ENCODE peak calls at places on chromosomes 7 and 10, in six cellular contexts. D is neuronal stem cell; C is CD8-positive, alpha-beta memory T cell; Z is hepatocyte; J is CD8-positive, alpha-beta T cell; Q is tibial nerve. X is an unnamed sample.
A peak's percentile ranks its signal among the peaks of the same experiment; 100 is the strongest.

GRCh38 chr10:48466611-48467240 is 138.1 kb downstream of the ARHGAP22 start:
- DNase-seq in Z (no peak), J (no peak), D (no peak), C (no peak), Q (no peak), X (peak; percentile 44)

GRCh38 chr10:129993621-129994020 is 29.5 kb upstream of the EBF3 start:
- DNase-seq in Z (no peak), D (no peak), Q (no peak), C (no peak), J (no peak), X (no peak)

GRCh38 chr7:91876391-91877133 is 3.9 kb downstream of the MTERF1 start:
- DNase-seq in Q (no peak), C (no peak), D (no peak), Z (no peak), J (no peak), X (no peak)

GRCh38 chr7:141702892-141703291 is 926 bp upstream of the DENND11 start:
- DNase-seq in Q (no peak), J (no peak), Z (no peak), C (no peak), D (no peak), X (no peak)

GRCh38 chr7:133009853-133010252 is 72.0 kb downstream of the CHCHD3 start:
- DNase-seq in Q (no peak), J (no peak), Z (no peak), C (no peak), D (no peak), X (no peak)

GRCh38 chr10:49055231-49055850 is 60.0 kb downstream of the VSTM4 start:
- DNase-seq in D (no peak), C (no peak), Q (no peak), J (no peak), Z (peak; percentile 22), X (no peak)

GRCh38 chr10:48526371-48526821 is 78.5 kb downstream of the ARHGAP22 start:
- DNase-seq in J (no peak), Q (no peak), D (peak; percentile 36), Z (peak; percentile 31), C (no peak), X (peak; percentile 37)

GRCh38 chr7:135204271-135204872 is 7.0 kb downstream of the WDR91 start:
- DNase-seq in Z (no peak), Q (no peak), J (no peak), D (no peak), C (no peak), X (no peak)

GRCh38 chr7:1555046-1555812 is 776 bp downstream of the TMEM184A start:
- DNase-seq in Z (peak; percentile 93), C (no peak), Q (no peak), D (no peak), J (no peak), X (no peak)

GRCh38 chr7:32941996-32942782 is 15.1 kb upstream of the FKBP9 start:
- DNase-seq in Q (peak; percentile 46), Z (peak; percentile 68), C (peak; percentile 30), D (peak; percentile 36), J (peak; percentile 47), X (peak; percentile 84)

GRCh38 chr10:44776181-44776580 is 135.0 kb upstream of the TMEM72 start:
- DNase-seq in Z (no peak), J (no peak), Q (no peak), D (no peak), C (no peak), X (no peak)

GRCh38 chr10:69377936-69378335 is 38.8 kb downstream of the TACR2 start:
- DNase-seq in Q (no peak), C (no peak), Z (no peak), D (no peak), J (no peak), X (no peak)

GRCh38 chr7:38306136-38306535 is 32.7 kb upstream of the TARP start:
- DNase-seq in C (no peak), J (no peak), D (no peak), Z (no peak), Q (no peak), X (no peak)

GRCh38 chr7:112495820-112496462 is 15.2 kb downstream of the LSMEM1 start:
- DNase-seq in D (peak; percentile 31), C (no peak), J (peak; percentile 29), Q (peak; percentile 68), Z (peak; percentile 59), X (no peak)

GRCh38 chr10:30863516-30864210 is 168.0 kb downstream of the ZNF438 start:
- DNase-seq in C (no peak), Z (no peak), D (no peak), Q (no peak), J (no peak), X (no peak)

GRCh38 chr10:31864834-31865518 is 63.7 kb downstream of the ARHGAP12 start:
- DNase-seq in Q (no peak), Z (no peak), J (no peak), C (no peak), D (no peak), X (no peak)

GRCh38 chr7:135189221-135189662 is 18.7 kb upstream of the CYREN start:
- DNase-seq in D (no peak), Q (no peak), J (no peak), C (no peak), Z (no peak), X (no peak)

GRCh38 chr7:100888988-100889760 is at the start of gene UFSP1:
- DNase-seq in J (no peak), Z (no peak), D (no peak), Q (no peak), C (no peak), X (no peak)

GRCh38 chr7:100891555-100891954 is 2.0 kb upstream of the UFSP1 start:
- DNase-seq in Z (no peak), Q (no peak), J (no peak), D (no peak), C (no peak), X (no peak)

GRCh38 chr7:100888529-100888987 is 957 bp downstream of the UFSP1 start:
- DNase-seq in D (no peak), J (no peak), Z (no peak), Q (no peak), C (no peak), X (no peak)

GRCh38 chr7:100890640-100891521 is 1.4 kb upstream of the UFSP1 start:
- DNase-seq in C (no peak), J (no peak), D (no peak), Z (no peak), Q (no peak), X (no peak)

DNA sequence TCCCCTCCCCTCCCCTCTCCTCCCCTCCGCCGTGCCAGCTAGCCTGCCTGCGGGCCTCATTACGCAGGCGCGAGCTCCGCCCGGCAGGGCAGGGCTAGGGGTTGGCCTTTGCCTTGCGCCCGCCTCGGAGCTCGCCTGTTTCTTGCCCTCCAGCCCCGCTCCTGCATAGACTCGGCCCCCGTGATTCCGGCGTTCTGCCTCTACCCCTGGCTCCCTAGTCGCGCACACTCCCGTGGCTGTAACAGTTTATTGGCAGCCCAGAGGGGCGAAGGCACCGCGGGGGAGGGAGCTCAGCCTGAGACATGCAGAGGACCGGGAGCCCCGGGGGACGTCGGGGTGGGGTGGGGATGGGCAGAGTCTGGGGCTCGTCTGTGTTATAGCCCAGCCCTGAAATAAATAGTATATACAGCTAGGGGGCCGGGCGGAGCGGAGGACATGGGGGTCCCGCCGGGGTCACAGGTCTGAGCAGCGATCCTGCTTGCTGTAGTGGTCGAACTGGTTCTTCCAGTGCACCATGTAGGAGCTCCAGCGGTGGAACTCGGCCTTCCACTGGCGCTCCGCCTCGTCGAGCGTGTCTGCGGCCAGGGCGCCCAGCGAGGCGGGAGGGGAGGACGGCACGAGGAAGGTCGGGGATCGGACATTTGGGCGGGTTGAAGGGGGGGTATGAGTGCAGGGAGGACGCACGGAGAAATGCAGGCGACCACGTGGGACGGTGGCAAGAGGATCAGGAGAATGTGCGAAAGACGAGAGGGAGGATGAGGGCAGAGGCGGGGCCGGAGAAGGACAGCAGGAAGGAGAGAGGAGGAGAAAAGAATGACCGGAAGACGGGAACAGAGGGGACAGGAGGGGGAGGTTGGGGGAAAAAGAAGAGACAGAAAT is 485 bp upstream of the UFSP1 start:
- DNase-seq in Z (peak; percentile 97), J (peak; percentile 89), D (peak; percentile 90), Q (peak; percentile 79), C (peak; percentile 91), X (peak; percentile 96)
- H3K27ac ChIP-seq in Z (peak overlapping the region; percentile 96), J (peak overlapping the region; percentile 22), D (peak overlapping the region; percentile 93), Q (peak overlapping the region; percentile 93), C (peak overlapping the region; percentile 43), X (peak overlapping the region; percentile 79)

GRCh38 chr7:158809596-158809995 is 19.7 kb downstream of the ESYT2 start:
- DNase-seq in D (no peak), J (no peak), Q (no peak), Z (no peak), C (no peak), X (no peak)

GRCh38 chr7:158812684-158813083 is 16.6 kb downstream of the ESYT2 start:
- DNase-seq in Q (no peak), D (no peak), J (peak; percentile 84), Z (no peak), C (no peak), X (no peak)

GRCh38 chr7:158811461-158811860 is 17.8 kb downstream of the ESYT2 start:
- DNase-seq in Z (peak; percentile 66), J (peak; percentile 43), C (no peak), D (no peak), Q (peak; percentile 54), X (peak; percentile 75)

GRCh38 chr7:158811894-158812293 is 17.4 kb downstream of the ESYT2 start:
- DNase-seq in J (no peak), Z (peak; percentile 35), C (no peak), D (no peak), Q (peak; percentile 37), X (no peak)

DNA sequence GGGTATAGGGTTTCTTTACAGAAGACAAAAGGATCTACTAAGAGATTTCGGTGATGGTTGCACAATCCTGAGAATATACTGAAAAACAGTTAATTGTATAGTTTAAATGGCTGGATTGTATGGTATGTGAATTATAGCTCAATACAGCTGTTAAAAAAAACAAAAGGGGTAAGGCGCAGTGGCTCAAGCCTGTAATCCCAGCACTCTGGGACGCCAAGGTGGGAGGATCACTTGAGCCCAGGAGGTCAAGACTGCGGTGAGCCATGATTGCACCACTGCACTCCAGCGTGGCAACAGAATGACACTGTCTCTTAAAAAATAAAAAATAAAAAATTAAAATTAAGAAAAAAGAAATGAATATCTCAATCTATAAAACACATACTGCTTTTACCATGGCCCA is 18.5 kb downstream of the ESYT2 start:
- DNase-seq in D (no peak), J (no peak), Q (no peak), C (no peak), Z (no peak), X (no peak)
- H3K4me1 ChIP-seq in D (peaks cover 12% of the 10 kb centered on the region), J (peaks cover 68% of the 10 kb centered on the region), Q (peaks cover 44% of the 10 kb centered on the region), C (peaks cover 63% of the 10 kb centered on the region), Z (peaks cover 20% of the 10 kb centered on the region), X (peaks cover 17% of the 10 kb centered on the region)

GRCh38 chr7:255721-256361 is 34.1 kb upstream of the FOXL3 start:
- DNase-seq in Z (no peak), J (no peak), D (no peak), C (no peak), Q (no peak), X (no peak)
- H3K9me3 ChIP-seq in Z (no peaks in the 10 kb centered on the region), J (no peaks in the 10 kb centered on the region), D (peaks cover 10% of the 10 kb centered on the region), C (no peaks in the 10 kb centered on the region), Q (no peaks in the 10 kb centered on the region), X (no peaks in the 10 kb centered on the region)

GRCh38 chr10:79145174-79145483 is 76.4 kb downstream of the ZMIZ1 start:
- DNase-seq in C (no peak), Q (no peak), D (no peak), J (no peak), Z (no peak), X (no peak)

GRCh38 chr10:79145517-79146470 is 77.0 kb downstream of the ZMIZ1 start:
- DNase-seq in Q (no peak), Z (no peak), C (no peak), J (no peak), D (no peak), X (no peak)

GRCh38 chr10:79142522-79143309 is 74.0 kb downstream of the ZMIZ1 start:
- DNase-seq in J (no peak), Q (no peak), Z (no peak), D (no peak), C (no peak), X (no peak)

GRCh38 chr10:79143879-79144278 is 75.1 kb downstream of the ZMIZ1 start:
- DNase-seq in Q (no peak), C (no peak), J (no peak), Z (no peak), D (no peak), X (no peak)

GRCh38 chr10:79144341-79145173 is 75.8 kb downstream of the ZMIZ1 start:
- DNase-seq in D (no peak), Z (no peak), Q (no peak), C (no peak), J (no peak), X (no peak)
- H3K27ac ChIP-seq in D (no peak overlapping the region), Z (no peak overlapping the region), Q (peak overlapping the region; percentile 97), C (no peak overlapping the region), J (no peak overlapping the region), X (peak overlapping the region; percentile 87)

X was measured in ascending aorta.